ENCODE peak calls at places on chromosomes 3 and 15, in seven cellular contexts. One of them, this sample, is unnamed.

GRCh38 chr15:35519536-35520149 is 26.3 kb downstream of the DPH6 start:
- DNase-seq in Peyer's patch: no peak
- DNase-seq in HepG2: peak; percentile 45
- DNase-seq in tibial nerve: no peak
- DNase-seq in uterus: no peak
- DNase-seq in transverse colon: no peak
- DNase-seq in stomach: no peak
- DNase-seq in this sample: no peak

GRCh38 chr3:23865595-23866396 is 51.0 kb downstream of the NKIRAS1 start:
- DNase-seq in Peyer's patch: no peak
- DNase-seq in HepG2: peak; percentile 65
- DNase-seq in tibial nerve: no peak
- DNase-seq in uterus: no peak
- DNase-seq in transverse colon: peak; percentile 22
- DNase-seq in stomach: no peak
- DNase-seq in this sample: no peak

GRCh38 chr3:48820626-48821324 is 26.9 kb downstream of the PRKAR2A start:
- DNase-seq in Peyer's patch: no peak
- DNase-seq in HepG2: peak; percentile 5
- DNase-seq in tibial nerve: no peak
- DNase-seq in uterus: no peak
- DNase-seq in transverse colon: no peak
- DNase-seq in stomach: no peak
- DNase-seq in this sample: peak; percentile 16

GRCh38 chr3:134481166-134481565 is 4.6 kb downstream of the ANAPC13 start:
- DNase-seq in Peyer's patch: no peak
- DNase-seq in HepG2: no peak
- DNase-seq in tibial nerve: no peak
- DNase-seq in uterus: no peak
- DNase-seq in transverse colon: no peak
- DNase-seq in stomach: no peak
- DNase-seq in this sample: no peak

GRCh38 chr3:115800489-115801080 is 177.3 kb downstream of the GAP43 start:
- DNase-seq in Peyer's patch: no peak
- DNase-seq in HepG2: no peak
- DNase-seq in tibial nerve: no peak
- DNase-seq in uterus: no peak
- DNase-seq in transverse colon: no peak
- DNase-seq in stomach: no peak
- DNase-seq in this sample: no peak

GRCh38 chr15:80559761-80560160 is 135.3 kb upstream of the ABHD17C start:
- DNase-seq in Peyer's patch: no peak
- DNase-seq in HepG2: no peak
- DNase-seq in tibial nerve: no peak
- DNase-seq in uterus: no peak
- DNase-seq in transverse colon: no peak
- DNase-seq in stomach: no peak
- DNase-seq in this sample: no peak

GRCh38 chr15:78425643-78426042 is 12.4 kb upstream of the IREB2 start:
- DNase-seq in Peyer's patch: no peak
- DNase-seq in HepG2: no peak
- DNase-seq in tibial nerve: no peak
- DNase-seq in uterus: no peak
- DNase-seq in transverse colon: no peak
- DNase-seq in stomach: no peak
- DNase-seq in this sample: no peak

GRCh38 chr3:32869513-32870047 is 51.8 kb downstream of the TRIM71 start:
- DNase-seq in Peyer's patch: no peak
- DNase-seq in HepG2: no peak
- DNase-seq in tibial nerve: no peak
- DNase-seq in uterus: no peak
- DNase-seq in transverse colon: no peak
- DNase-seq in stomach: no peak
- DNase-seq in this sample: no peak

GRCh38 chr15:70492240-70493177 is 270.8 kb downstream of the UACA start:
- DNase-seq in Peyer's patch: peak; percentile 89
- DNase-seq in HepG2: no peak
- DNase-seq in tibial nerve: no peak
- DNase-seq in uterus: no peak
- DNase-seq in transverse colon: peak; percentile 76
- DNase-seq in stomach: peak; percentile 67
- DNase-seq in this sample: peak; percentile 83

GRCh38 chr15:38652998-38653397 is 88.4 kb upstream of the RASGRP1 start:
- DNase-seq in Peyer's patch: peak; percentile 83
- DNase-seq in HepG2: no peak
- DNase-seq in tibial nerve: no peak
- DNase-seq in uterus: no peak
- DNase-seq in transverse colon: peak; percentile 41
- DNase-seq in stomach: no peak
- DNase-seq in this sample: no peak

GRCh38 chr3:41127414-41127813 is 71.9 kb upstream of the CTNNB1 start:
- DNase-seq in Peyer's patch: no peak
- DNase-seq in HepG2: no peak
- DNase-seq in tibial nerve: no peak
- DNase-seq in uterus: no peak
- DNase-seq in transverse colon: no peak
- DNase-seq in stomach: no peak
- DNase-seq in this sample: no peak

GRCh38 chr3:13688034-13688433 is 139.1 kb downstream of the FBLN2 start:
- DNase-seq in Peyer's patch: no peak
- DNase-seq in HepG2: no peak
- DNase-seq in tibial nerve: no peak
- DNase-seq in uterus: no peak
- DNase-seq in transverse colon: no peak
- DNase-seq in stomach: no peak
- DNase-seq in this sample: no peak

GRCh38 chr3:13240928-13241618 is 167.8 kb upstream of the IQSEC1 start:
- DNase-seq in Peyer's patch: no peak
- DNase-seq in HepG2: no peak
- DNase-seq in tibial nerve: no peak
- DNase-seq in uterus: no peak
- DNase-seq in transverse colon: no peak
- DNase-seq in stomach: no peak
- DNase-seq in this sample: no peak

GRCh38 chr15:41935566-41936020 is 36.8 kb downstream of the EHD4 start:
- DNase-seq in Peyer's patch: no peak
- DNase-seq in HepG2: no peak
- DNase-seq in tibial nerve: no peak
- DNase-seq in uterus: no peak
- DNase-seq in transverse colon: no peak
- DNase-seq in stomach: no peak
- DNase-seq in this sample: no peak

GRCh38 chr3:41600616-41601015 is 361.3 kb downstream of the ULK4 start:
- DNase-seq in Peyer's patch: no peak
- DNase-seq in HepG2: no peak
- DNase-seq in tibial nerve: no peak
- DNase-seq in uterus: no peak
- DNase-seq in transverse colon: no peak
- DNase-seq in stomach: no peak
- DNase-seq in this sample: no peak

GRCh38 chr15:38050529-38050928 is 116.1 kb downstream of the TMCO5A start:
- DNase-seq in Peyer's patch: no peak
- DNase-seq in HepG2: no peak
- DNase-seq in tibial nerve: no peak
- DNase-seq in uterus: no peak
- DNase-seq in transverse colon: no peak
- DNase-seq in stomach: no peak
- DNase-seq in this sample: no peak

GRCh38 chr3:70740082-70740481 is 427.6 kb upstream of the MDFIC2 start:
- DNase-seq in Peyer's patch: no peak
- DNase-seq in HepG2: no peak
- DNase-seq in tibial nerve: no peak
- DNase-seq in uterus: no peak
- DNase-seq in transverse colon: no peak
- DNase-seq in stomach: no peak
- DNase-seq in this sample: no peak

GRCh38 chr3:55333041-55333440 is 154.1 kb downstream of the WNT5A start:
- DNase-seq in Peyer's patch: no peak
- DNase-seq in HepG2: no peak
- DNase-seq in tibial nerve: no peak
- DNase-seq in uterus: no peak
- DNase-seq in transverse colon: no peak
- DNase-seq in stomach: no peak
- DNase-seq in this sample: no peak

GRCh38 chr15:98658831-98659699 is 10.7 kb downstream of the IGF1R start:
- DNase-seq in Peyer's patch: peak; percentile 80
- DNase-seq in HepG2: peak; percentile 66
- DNase-seq in tibial nerve: no peak
- DNase-seq in uterus: peak; percentile 37
- DNase-seq in transverse colon: peak; percentile 21
- DNase-seq in stomach: no peak
- DNase-seq in this sample: no peak

GRCh38 chr15:26325495-26325894 is 447.4 kb downstream of the GABRB3 start:
- DNase-seq in Peyer's patch: no peak
- DNase-seq in HepG2: no peak
- DNase-seq in tibial nerve: no peak
- DNase-seq in uterus: no peak
- DNase-seq in transverse colon: no peak
- DNase-seq in stomach: no peak
- DNase-seq in this sample: no peak

GRCh38 chr15:52008326-52008697 is 10.7 kb upstream of the MAPK6 start:
- DNase-seq in Peyer's patch: no peak
- DNase-seq in HepG2: no peak
- DNase-seq in tibial nerve: no peak
- DNase-seq in uterus: no peak
- DNase-seq in transverse colon: no peak
- DNase-seq in stomach: no peak
- DNase-seq in this sample: no peak

GRCh38 chr15:52006702-52007340 is 12.2 kb upstream of the MAPK6 start:
- DNase-seq in Peyer's patch: no peak
- DNase-seq in HepG2: no peak
- DNase-seq in tibial nerve: no peak
- DNase-seq in uterus: no peak
- DNase-seq in transverse colon: no peak
- DNase-seq in stomach: no peak
- DNase-seq in this sample: no peak

GRCh38 chr15:52004806-52005205 is 14.2 kb upstream of the MAPK6 start:
- DNase-seq in Peyer's patch: no peak
- DNase-seq in HepG2: no peak
- DNase-seq in tibial nerve: no peak
- DNase-seq in uterus: no peak
- DNase-seq in transverse colon: no peak
- DNase-seq in stomach: no peak
- DNase-seq in this sample: no peak

GRCh38 chr15:52003710-52004109 is 15.3 kb upstream of the MAPK6 start:
- DNase-seq in Peyer's patch: no peak
- DNase-seq in HepG2: no peak
- DNase-seq in tibial nerve: no peak
- DNase-seq in uterus: no peak
- DNase-seq in transverse colon: no peak
- DNase-seq in stomach: no peak
- DNase-seq in this sample: no peak

DNA sequence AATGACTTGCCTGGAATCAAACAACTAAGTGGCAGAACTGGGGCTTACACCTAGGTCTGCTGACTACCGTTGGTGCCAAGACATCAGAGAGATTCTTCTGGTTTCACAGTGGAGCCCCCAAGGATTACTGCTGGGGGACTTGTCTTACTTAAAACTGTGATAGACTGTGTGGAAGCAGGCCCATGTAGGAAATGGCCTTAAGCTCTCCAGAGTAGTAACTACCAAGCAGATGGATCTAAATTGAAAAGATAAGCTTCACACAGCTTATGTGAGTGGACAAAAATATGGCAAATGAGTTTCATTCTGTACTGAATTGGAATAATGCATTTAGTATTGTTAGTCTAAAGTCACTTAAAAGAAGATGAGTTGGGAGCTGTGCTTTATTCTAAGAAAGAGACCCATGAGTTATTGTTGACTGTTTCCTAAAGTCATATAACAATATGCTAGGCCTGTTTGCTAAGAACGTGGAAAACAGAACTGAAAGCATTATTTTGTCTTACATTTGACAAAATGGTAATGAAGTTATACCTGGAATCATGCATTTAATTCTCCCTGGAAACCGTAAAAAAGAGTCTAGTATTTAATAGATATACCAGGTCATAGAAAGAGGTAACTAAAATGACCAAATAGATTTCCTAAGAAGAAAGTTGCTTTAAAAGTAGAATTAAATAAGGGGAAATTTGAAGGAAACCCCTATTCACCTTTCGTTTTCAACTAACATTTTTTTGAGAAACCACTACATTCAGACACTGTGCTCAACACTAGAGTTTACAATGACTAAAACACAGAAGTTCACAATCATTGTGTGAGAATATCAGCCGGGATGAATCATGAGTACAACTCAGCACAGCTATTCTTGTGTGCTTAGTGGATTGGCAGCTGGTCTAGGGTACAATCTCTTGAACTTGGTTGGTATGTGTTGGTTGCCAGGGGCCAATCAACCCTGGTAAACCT is 13.0 kb upstream of the MAPK6 start:
- DNase-seq in Peyer's patch: no peak
- DNase-seq in HepG2: peak; percentile 70
- DNase-seq in tibial nerve: no peak
- DNase-seq in uterus: no peak
- DNase-seq in transverse colon: no peak
- DNase-seq in stomach: no peak
- DNase-seq in this sample: no peak
- TF ChIP-seq POLR2A in Peyer's patch: no peak
- TF ChIP-seq POLR2A in HepG2: no peak
- TF ChIP-seq POLR2A in tibial nerve: no peak
- TF ChIP-seq POLR2A in uterus: no peak
- TF ChIP-seq POLR2A in transverse colon: no peak
- TF ChIP-seq POLR2A in stomach: no peak
- TF ChIP-seq POLR2A in this sample: no peak

GRCh38 chr15:59218710-59219109 is 12.1 kb downstream of the LDHAL6B start:
- DNase-seq in Peyer's patch: no peak
- DNase-seq in HepG2: no peak
- DNase-seq in tibial nerve: no peak
- DNase-seq in uterus: no peak
- DNase-seq in transverse colon: no peak
- DNase-seq in stomach: no peak
- DNase-seq in this sample: no peak
- H3K27me3 ChIP-seq in Peyer's patch: no peaks in the 10 kb centered on the region
- H3K27me3 ChIP-seq in HepG2: no peaks in the 10 kb centered on the region
- H3K27me3 ChIP-seq in tibial nerve: no peaks in the 10 kb centered on the region
- H3K27me3 ChIP-seq in uterus: no peaks in the 10 kb centered on the region
- H3K27me3 ChIP-seq in transverse colon: no peaks in the 10 kb centered on the region
- H3K27me3 ChIP-seq in stomach: no peaks in the 10 kb centered on the region
- H3K27me3 ChIP-seq in this sample: no peaks in the 10 kb centered on the region

DNA sequence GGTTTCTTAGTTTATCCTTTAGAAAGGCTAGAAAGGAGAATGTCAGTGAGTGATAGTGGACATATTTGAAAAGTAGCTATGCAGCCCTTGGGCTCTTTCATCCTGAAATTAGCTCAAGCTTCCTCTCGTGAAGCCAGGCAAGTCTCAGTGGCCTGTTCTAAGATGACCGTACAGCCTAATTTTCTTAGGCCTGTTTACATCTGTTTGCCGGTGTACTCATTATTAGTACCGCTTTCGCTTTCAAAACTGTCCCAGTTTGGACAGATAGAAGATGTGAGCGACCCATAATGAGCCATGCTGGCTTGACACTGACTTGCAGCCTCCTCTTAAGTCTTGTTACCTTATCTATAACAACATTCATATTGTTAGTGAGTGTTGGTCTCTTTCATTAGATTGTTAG is 5.7 kb upstream of the ARL14 start:
- DNase-seq in Peyer's patch: no peak
- DNase-seq in HepG2: no peak
- DNase-seq in tibial nerve: no peak
- DNase-seq in uterus: no peak
- DNase-seq in transverse colon: peak; percentile 10
- DNase-seq in stomach: no peak
- DNase-seq in this sample: no peak
- H3K27ac ChIP-seq in Peyer's patch: no peak overlapping the region
- H3K27ac ChIP-seq in HepG2: no peak overlapping the region
- H3K27ac ChIP-seq in tibial nerve: no peak overlapping the region
- H3K27ac ChIP-seq in uterus: no peak overlapping the region
- H3K27ac ChIP-seq in transverse colon: no peak overlapping the region
- H3K27ac ChIP-seq in stomach: no peak overlapping the region
- H3K27ac ChIP-seq in this sample: no peak overlapping the region

GRCh38 chr3:101850327-101851048 is 1.2 kb downstream of the NFKBIZ start:
- DNase-seq in Peyer's patch: peak; percentile 62
- DNase-seq in HepG2: no peak
- DNase-seq in tibial nerve: no peak
- DNase-seq in uterus: no peak
- DNase-seq in transverse colon: no peak
- DNase-seq in stomach: no peak
- DNase-seq in this sample: no peak
- TF ChIP-seq POLR2A in Peyer's patch: no peak
- TF ChIP-seq POLR2A in HepG2: no peak
- TF ChIP-seq POLR2A in tibial nerve: peak; percentile 15
- TF ChIP-seq POLR2A in uterus: peak; percentile 8
- TF ChIP-seq POLR2A in transverse colon: peak; percentile 52
- TF ChIP-seq POLR2A in stomach: no peak
- TF ChIP-seq POLR2A in this sample: no peak

This sample was measured in heart left ventricle.